ENCODE peak calls at places on chromosomes 13 and 19, in nine cellular contexts. X is CD8-positive, alpha-beta memory T cell; S is tibial nerve; T is CD8-positive, alpha-beta T cell; B is stomach; I is neuronal stem cell; M is mammary epithelial cell; V is cardiac muscle cell; L is fibroblast of lung. H is an unnamed sample.

GRCh38 chr19:29329460-29330134 is 116.6 kb upstream of the UQCRFS1 start:
- DNase-seq in S (no peak), T (no peak), M (no peak), L (no peak), V (peak; percentile 2), I (peak; percentile 54), B (no peak), X (no peak), H (no peak)

GRCh38 chr19:21463449-21464105 is 41.8 kb upstream of the ZNF429 start:
- DNase-seq in V (peak; percentile 48), T (no peak), I (peak; percentile 72), S (no peak), X (no peak), M (peak; percentile 69), L (peak; percentile 64), B (peak; percentile 41), H (no peak)

GRCh38 chr19:57351867-57352266 is 796 bp downstream of the ZNF304 start:
- DNase-seq in B (no peak), L (no peak), S (no peak), V (peak; percentile 5), X (no peak), I (no peak), M (peak; percentile 16), T (no peak), H (no peak)

GRCh38 chr19:51994048-51994644 is 7.5 kb upstream of the ZNF350 start:
- DNase-seq in S (no peak), X (no peak), M (no peak), B (no peak), L (no peak), T (no peak), V (no peak), I (no peak), H (no peak)

GRCh38 chr19:2227415-2228156 is 8.5 kb downstream of the PLEKHJ1 start:
- DNase-seq in S (no peak), T (no peak), I (no peak), L (no peak), X (no peak), M (no peak), B (no peak), V (no peak), H (no peak)

GRCh38 chr19:42505066-42505465 is 23.2 kb downstream of the CEACAM1 start:
- DNase-seq in T (no peak), V (no peak), M (no peak), B (no peak), L (no peak), S (no peak), X (no peak), I (no peak), H (no peak)

GRCh38 chr13:40485611-40486517 is 180.6 kb downstream of the FOXO1 start:
- DNase-seq in T (peak; percentile 73), L (no peak), S (no peak), X (peak; percentile 89), M (no peak), I (no peak), B (no peak), V (no peak), H (no peak)

GRCh38 chr19:40775632-40776022 is 306 bp downstream of the MIA start:
- DNase-seq in M (peak; percentile 52), S (no peak), I (no peak), X (no peak), T (no peak), L (no peak), B (no peak), V (no peak), H (no peak)

GRCh38 chr13:92716749-92717148 is 509.9 kb upstream of the GPC6 start:
- DNase-seq in M (peak; percentile 2), I (no peak), T (no peak), V (peak; percentile 55), X (no peak), S (peak; percentile 5), L (peak; percentile 21), B (no peak), H (no peak)

GRCh38 chr19:41689993-41690800 is 2.1 kb upstream of the CEACAM7 start:
- DNase-seq in M (no peak), L (no peak), S (no peak), T (no peak), B (no peak), I (no peak), V (no peak), X (no peak), H (no peak)

GRCh38 chr13:98200211-98200878 is 23.3 kb upstream of the RNF113B start:
- DNase-seq in S (no peak), I (no peak), T (no peak), M (no peak), L (no peak), X (no peak), V (no peak), B (no peak), H (no peak)

GRCh38 chr13:99064624-99065249 is 86.9 kb upstream of the DOCK9 start:
- DNase-seq in T (no peak), V (no peak), B (no peak), X (no peak), S (no peak), M (no peak), L (no peak), I (no peak), H (no peak)

GRCh38 chr19:18503971-18504885 is 17.6 kb downstream of the ELL start:
- DNase-seq in V (no peak), L (no peak), B (peak; percentile 51), T (no peak), I (no peak), S (no peak), X (no peak), M (no peak), H (no peak)

GRCh38 chr13:76523740-76524382 is 362.3 kb downstream of the KCTD12 start:
- DNase-seq in S (no peak), L (peak; percentile 52), I (no peak), V (no peak), T (no peak), M (no peak), X (no peak), B (no peak), H (no peak)

GRCh38 chr13:78786399-78786879 is 127.5 kb upstream of the OBI1 start:
- DNase-seq in T (no peak), V (no peak), B (no peak), I (no peak), S (no peak), M (no peak), L (no peak), X (no peak), H (no peak)

GRCh38 chr13:110525328-110526319 is 35.9 kb downstream of the RAB20 start:
- DNase-seq in T (no peak), L (no peak), X (no peak), M (no peak), B (no peak), S (no peak), I (no peak), V (no peak), H (no peak)

GRCh38 chr13:107450931-107451330 is 764.4 kb downstream of the LIG4 start:
- DNase-seq in T (no peak), X (no peak), S (peak; percentile 7), M (no peak), B (no peak), I (no peak), L (peak; percentile 99), V (peak; percentile 96), H (peak; percentile 16)

GRCh38 chr19:48645652-48646191 is at the start of gene CA11:
- DNase-seq in X (no peak), I (no peak), V (peak; percentile 41), S (peak; percentile 32), B (no peak), M (no peak), T (no peak), L (no peak), H (no peak)

GRCh38 chr19:45444318-45445041 is 20.8 kb upstream of the ERCC1 start:
- DNase-seq in B (peak; percentile 95), T (peak; percentile 82), V (peak; percentile 94), M (peak; percentile 58), L (peak; percentile 77), S (peak; percentile 91), I (peak; percentile 88), X (peak; percentile 91), H (peak; percentile 83)
- H3K4me1 ChIP-seq in B (peaks cover 26% of the 10 kb centered on the region), T (peaks cover 42% of the 10 kb centered on the region), V (peaks cover 17% of the 10 kb centered on the region), M (peaks cover 45% of the 10 kb centered on the region), L (peaks cover 17% of the 10 kb centered on the region), S (peaks cover 17% of the 10 kb centered on the region), I (peaks cover 29% of the 10 kb centered on the region), X (peaks cover 40% of the 10 kb centered on the region), H (peaks cover 14% of the 10 kb centered on the region)

DNA sequence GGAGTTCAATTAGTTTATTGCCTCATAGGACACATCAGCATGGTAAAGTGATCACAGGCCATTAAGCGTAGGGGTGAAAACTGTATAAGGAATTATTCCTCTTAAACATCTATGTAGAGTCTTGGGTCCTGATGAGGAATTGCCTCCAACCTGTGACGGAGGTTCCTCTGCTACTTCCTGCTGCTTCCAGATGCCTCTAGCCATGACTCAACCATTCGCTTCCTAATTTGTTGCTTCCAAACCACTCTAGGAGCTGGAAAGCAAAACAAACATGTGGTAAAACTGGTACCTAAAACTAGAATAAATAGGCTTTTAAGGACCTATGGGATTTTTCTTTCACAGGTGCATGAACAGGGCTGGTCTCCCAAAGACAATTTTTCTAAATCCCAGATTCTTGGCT is 253.8 kb downstream of the KLF12 start:
- DNase-seq in L (peak; percentile 67), M (no peak), T (no peak), V (peak; percentile 15), B (no peak), S (no peak), I (no peak), X (no peak), H (no peak)
- H3K4me3 ChIP-seq in L (no peak overlapping the region), M (no peak overlapping the region), T (no peak overlapping the region), V (no peak overlapping the region), B (no peak overlapping the region), S (no peak overlapping the region), I (no peak overlapping the region), X (no peak overlapping the region), H (no peak overlapping the region)

GRCh38 chr19:55985254-55985653 is 1.3 kb upstream of the NLRP5 start:
- DNase-seq in V (no peak), I (no peak), X (no peak), L (no peak), B (no peak), S (no peak), M (no peak), T (no peak), H (no peak)
- H3K4me1 ChIP-seq in V (no peaks in the 10 kb centered on the region), I (no peaks in the 10 kb centered on the region), X (no peaks in the 10 kb centered on the region), L (no peaks in the 10 kb centered on the region), B (no peaks in the 10 kb centered on the region), S (no peaks in the 10 kb centered on the region), M (no peaks in the 10 kb centered on the region), T (no peaks in the 10 kb centered on the region), H (no peaks in the 10 kb centered on the region)

DNA sequence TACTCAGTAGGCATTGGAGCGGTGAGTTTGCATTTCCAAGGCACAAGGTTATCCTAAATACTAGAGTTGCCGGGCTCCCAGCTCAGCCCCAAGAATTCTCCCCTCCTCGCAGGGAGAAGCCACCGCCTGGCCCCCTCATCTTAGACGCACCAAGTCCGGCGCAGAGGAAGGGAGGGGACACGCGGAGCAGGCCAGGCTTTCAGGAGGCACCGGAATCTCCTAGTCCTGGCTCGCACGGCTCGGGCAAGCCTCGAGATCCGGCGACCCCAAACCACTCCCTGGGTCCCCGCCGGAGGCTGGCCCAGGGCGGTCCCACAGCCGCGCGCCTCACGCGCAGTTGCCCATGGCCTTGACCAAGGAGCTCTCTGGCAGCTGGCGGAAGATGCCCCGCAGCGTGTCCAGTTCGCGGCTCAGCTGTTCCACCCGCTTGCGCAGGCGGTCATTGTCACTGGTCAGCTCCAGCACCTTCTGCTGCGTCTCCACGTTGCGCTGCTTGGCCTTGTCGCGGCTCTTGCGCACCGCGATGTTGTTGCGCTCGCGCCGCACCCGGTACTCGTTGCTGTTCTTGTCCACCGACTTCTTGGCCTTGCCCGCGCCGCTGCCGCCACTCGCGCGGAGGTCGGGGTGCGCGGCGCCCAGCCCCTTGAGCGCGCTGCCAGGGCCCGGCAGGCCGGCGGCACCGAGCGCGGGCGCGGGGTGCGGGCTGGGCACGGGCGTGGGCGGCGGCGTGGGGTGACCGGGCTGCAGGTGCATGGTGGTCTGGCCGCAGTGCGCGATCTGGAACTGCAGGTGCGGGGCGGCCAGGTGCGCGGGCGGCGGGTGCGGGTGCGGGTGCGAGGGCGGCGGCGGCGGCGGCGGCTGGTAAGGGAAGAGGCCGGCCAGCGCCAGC is 1.1 kb downstream of the CEBPA start:
- DNase-seq in T (no peak), B (peak; percentile 39), I (no peak), V (peak; percentile 14), S (no peak), X (no peak), M (no peak), L (no peak), H (no peak)
- H3K4me3 ChIP-seq in T (no peak overlapping the region), B (peak overlapping the region; percentile 82), I (peak overlapping the region; percentile 67), V (peak overlapping the region; percentile 35), S (peak overlapping the region; percentile 67), X (no peak overlapping the region), M (no peak overlapping the region), L (no peak overlapping the region), H (peak overlapping the region; percentile 95)

H was measured in thoracic aorta.